ENCODE peak calls at places on chromosome 1, in eight cellular contexts. Z, F, X, V, T, N, I and S are unnamed samples.

GRCh38 chr1:210189426-210189825 is 43.2 kb upstream of the SERTAD4 start:
- DNase-seq in Z (no peak), F (no peak), X (no peak), V (no peak), T (no peak), N (no peak), I (no peak), S (no peak)

GRCh38 chr1:64111787-64112186 is 91.6 kb upstream of the UBE2U start:
- DNase-seq in Z (no peak), F (no peak), X (no peak), V (no peak), T (no peak), N (no peak), I (no peak), S (no peak)

GRCh38 chr1:200620273-200621131 is at the start of gene KIF14:
- DNase-seq in Z (peak; percentile 89), F (peak; percentile 81), X (peak; percentile 98), V (peak; percentile 98), T (peak; percentile 88), N (peak; percentile 81), I (peak; percentile 83), S (peak; percentile 84)

GRCh38 chr1:206445116-206445515 is 25.2 kb upstream of the IKBKE start:
- DNase-seq in Z (no peak), F (no peak), X (no peak), V (peak; percentile 84), T (no peak), N (no peak), I (no peak), S (no peak)

GRCh38 chr1:247962911-247963588 is 2.0 kb upstream of the OR2AK2 start:
- DNase-seq in Z (no peak), F (no peak), X (no peak), V (no peak), T (no peak), N (no peak), I (no peak), S (no peak)

GRCh38 chr1:61087574-61087973 is 5.2 kb downstream of the NFIA start:
- DNase-seq in Z (no peak), F (no peak), X (no peak), V (no peak), T (no peak), N (no peak), I (no peak), S (no peak)

GRCh38 chr1:151166506-151166956 is 587 bp downstream of the SCNM1 start:
- DNase-seq in Z (peak; percentile 80), F (no peak), X (peak; percentile 39), V (peak; percentile 75), T (peak; percentile 29), N (no peak), I (no peak), S (no peak)

GRCh38 chr1:42043182-42043581 is 110.0 kb upstream of the GUCA2B start:
- DNase-seq in Z (no peak), F (no peak), X (no peak), V (no peak), T (no peak), N (no peak), I (no peak), S (no peak)

GRCh38 chr1:24102966-24103365 is 9.0 kb downstream of the MYOM3 start:
- DNase-seq in Z (no peak), F (no peak), X (no peak), V (no peak), T (no peak), N (no peak), I (no peak), S (no peak)

GRCh38 chr1:109840011-109840629 is 70.5 kb upstream of the CSF1 start:
- DNase-seq in Z (no peak), F (no peak), X (no peak), V (no peak), T (no peak), N (no peak), I (no peak), S (no peak)

GRCh38 chr1:170660874-170661645 is 2.9 kb upstream of the PRRX1 start:
- DNase-seq in Z (no peak), F (no peak), X (no peak), V (no peak), T (no peak), N (no peak), I (no peak), S (no peak)

GRCh38 chr1:206952182-206952581 is 5.9 kb upstream of the PIGR start:
- DNase-seq in Z (no peak), F (no peak), X (no peak), V (no peak), T (peak; percentile 65), N (no peak), I (no peak), S (peak; percentile 39)

GRCh38 chr1:38718031-38718430 is 141.5 kb downstream of the RRAGC start:
- DNase-seq in Z (no peak), F (no peak), X (no peak), V (no peak), T (no peak), N (no peak), I (no peak), S (no peak)

GRCh38 chr1:178908358-178908757 is 37.5 kb upstream of the ANGPTL1 start:
- DNase-seq in Z (peak; percentile 77), F (no peak), X (no peak), V (no peak), T (no peak), N (no peak), I (no peak), S (no peak)

GRCh38 chr1:85118751-85119150 is 70.5 kb upstream of the MCOLN3 start:
- DNase-seq in Z (no peak), F (no peak), X (no peak), V (no peak), T (no peak), N (no peak), I (no peak), S (no peak)